ENCODE peak calls at places on chromosome 12, in eight cellular contexts. One of them, this sample, is unnamed.

GRCh38 chr12:109910969-109911348 is 10.9 kb downstream of the TCHP start:
- DNase-seq in OCI-LY7: peak
- DNase-seq in pancreas: no peak
- DNase-seq in lung: no peak
- DNase-seq in dermis blood vessel endothelial cell: peak
- DNase-seq in AG20443: peak
- DNase-seq in stomach: no peak
- DNase-seq in iPS-NIHi11: peak
- DNase-seq in this sample: no peak

GRCh38 chr12:106329231-106329985 is 26.9 kb downstream of the TCP11L2 start:
- DNase-seq in OCI-LY7: no peak
- DNase-seq in pancreas: no peak
- DNase-seq in lung: no peak
- DNase-seq in dermis blood vessel endothelial cell: no peak
- DNase-seq in AG20443: peak
- DNase-seq in stomach: no peak
- DNase-seq in iPS-NIHi11: no peak
- DNase-seq in this sample: no peak

GRCh38 chr12:44930972-44931600 is 55.0 kb upstream of the NELL2 start:
- DNase-seq in OCI-LY7: peak
- DNase-seq in pancreas: no peak
- DNase-seq in lung: no peak
- DNase-seq in dermis blood vessel endothelial cell: peak
- DNase-seq in AG20443: peak
- DNase-seq in stomach: no peak
- DNase-seq in iPS-NIHi11: peak
- DNase-seq in this sample: peak

GRCh38 chr12:93571360-93571853 is 1.1 kb upstream of the SOCS2 start:
- DNase-seq in OCI-LY7: no peak
- DNase-seq in pancreas: peak
- DNase-seq in lung: peak
- DNase-seq in dermis blood vessel endothelial cell: peak
- DNase-seq in AG20443: peak
- DNase-seq in stomach: peak
- DNase-seq in iPS-NIHi11: peak
- DNase-seq in this sample: no peak

GRCh38 chr12:122024132-122024785 is 2.6 kb downstream of the BCL7A start:
- DNase-seq in OCI-LY7: peak
- DNase-seq in pancreas: no peak
- DNase-seq in lung: no peak
- DNase-seq in dermis blood vessel endothelial cell: no peak
- DNase-seq in AG20443: no peak
- DNase-seq in stomach: no peak
- DNase-seq in iPS-NIHi11: no peak
- DNase-seq in this sample: no peak

GRCh38 chr12:98424726-98425401 is 90.5 kb upstream of the TMPO start:
- DNase-seq in OCI-LY7: peak
- DNase-seq in pancreas: peak
- DNase-seq in lung: peak
- DNase-seq in dermis blood vessel endothelial cell: peak
- DNase-seq in AG20443: peak
- DNase-seq in stomach: peak
- DNase-seq in iPS-NIHi11: peak
- DNase-seq in this sample: peak

GRCh38 chr12:9805883-9806282 is 21.4 kb upstream of the KLRF1 start:
- DNase-seq in OCI-LY7: no peak
- DNase-seq in pancreas: no peak
- DNase-seq in lung: no peak
- DNase-seq in dermis blood vessel endothelial cell: no peak
- DNase-seq in AG20443: no peak
- DNase-seq in stomach: no peak
- DNase-seq in iPS-NIHi11: no peak
- DNase-seq in this sample: no peak

GRCh38 chr12:58765653-58766554 is 154.4 kb downstream of the LRIG3 start:
- DNase-seq in OCI-LY7: no peak
- DNase-seq in pancreas: no peak
- DNase-seq in lung: no peak
- DNase-seq in dermis blood vessel endothelial cell: no peak
- DNase-seq in AG20443: no peak
- DNase-seq in stomach: no peak
- DNase-seq in iPS-NIHi11: no peak
- DNase-seq in this sample: no peak

GRCh38 chr12:75208851-75209781 is 523 bp downstream of the KCNC2 start:
- DNase-seq in OCI-LY7: no peak
- DNase-seq in pancreas: peak
- DNase-seq in lung: no peak
- DNase-seq in dermis blood vessel endothelial cell: peak
- DNase-seq in AG20443: peak
- DNase-seq in stomach: no peak
- DNase-seq in iPS-NIHi11: peak
- DNase-seq in this sample: no peak

GRCh38 chr12:131129839-131130238 is 176.1 kb downstream of the ADGRD1 start:
- DNase-seq in OCI-LY7: no peak
- DNase-seq in pancreas: no peak
- DNase-seq in lung: no peak
- DNase-seq in dermis blood vessel endothelial cell: no peak
- DNase-seq in AG20443: peak
- DNase-seq in stomach: no peak
- DNase-seq in iPS-NIHi11: no peak
- DNase-seq in this sample: no peak

GRCh38 chr12:25689996-25690501 is 137.0 kb upstream of the LMNTD1 start:
- DNase-seq in OCI-LY7: no peak
- DNase-seq in pancreas: peak
- DNase-seq in lung: peak
- DNase-seq in dermis blood vessel endothelial cell: peak
- DNase-seq in AG20443: peak
- DNase-seq in stomach: peak
- DNase-seq in iPS-NIHi11: no peak
- DNase-seq in this sample: peak

GRCh38 chr12:120181991-120182631 is 12.4 kb downstream of the GCN1 start:
- DNase-seq in OCI-LY7: no peak
- DNase-seq in pancreas: no peak
- DNase-seq in lung: peak
- DNase-seq in dermis blood vessel endothelial cell: no peak
- DNase-seq in AG20443: no peak
- DNase-seq in stomach: no peak
- DNase-seq in iPS-NIHi11: no peak
- DNase-seq in this sample: no peak

GRCh38 chr12:54593135-54593534 is 4.7 kb upstream of the PPP1R1A start:
- DNase-seq in OCI-LY7: no peak
- DNase-seq in pancreas: no peak
- DNase-seq in lung: no peak
- DNase-seq in dermis blood vessel endothelial cell: no peak
- DNase-seq in AG20443: no peak
- DNase-seq in stomach: no peak
- DNase-seq in iPS-NIHi11: no peak
- DNase-seq in this sample: no peak

GRCh38 chr12:108967869-108968540 is 52.9 kb downstream of the SVOP start:
- DNase-seq in OCI-LY7: peak
- DNase-seq in pancreas: no peak
- DNase-seq in lung: no peak
- DNase-seq in dermis blood vessel endothelial cell: peak
- DNase-seq in AG20443: no peak
- DNase-seq in stomach: no peak
- DNase-seq in iPS-NIHi11: peak
- DNase-seq in this sample: peak

GRCh38 chr12:65944637-65945036 is 120.4 kb downstream of the HMGA2 start:
- DNase-seq in OCI-LY7: no peak
- DNase-seq in pancreas: no peak
- DNase-seq in lung: no peak
- DNase-seq in dermis blood vessel endothelial cell: no peak
- DNase-seq in AG20443: no peak
- DNase-seq in stomach: no peak
- DNase-seq in iPS-NIHi11: no peak
- DNase-seq in this sample: no peak

GRCh38 chr12:92138144-92138543 is 7.5 kb downstream of the BTG1 start:
- DNase-seq in OCI-LY7: no peak
- DNase-seq in pancreas: no peak
- DNase-seq in lung: no peak
- DNase-seq in dermis blood vessel endothelial cell: no peak
- DNase-seq in AG20443: no peak
- DNase-seq in stomach: no peak
- DNase-seq in iPS-NIHi11: no peak
- DNase-seq in this sample: no peak

GRCh38 chr12:2535583-2536187 is 259.1 kb upstream of the FKBP4 start:
- DNase-seq in OCI-LY7: no peak
- DNase-seq in pancreas: no peak
- DNase-seq in lung: no peak
- DNase-seq in dermis blood vessel endothelial cell: no peak
- DNase-seq in AG20443: no peak
- DNase-seq in stomach: no peak
- DNase-seq in iPS-NIHi11: no peak
- DNase-seq in this sample: no peak

GRCh38 chr12:89951050-89951693 is 242.5 kb upstream of the ATP2B1 start:
- DNase-seq in OCI-LY7: no peak
- DNase-seq in pancreas: no peak
- DNase-seq in lung: no peak
- DNase-seq in dermis blood vessel endothelial cell: no peak
- DNase-seq in AG20443: peak
- DNase-seq in stomach: no peak
- DNase-seq in iPS-NIHi11: no peak
- DNase-seq in this sample: no peak

GRCh38 chr12:129871991-129872969 is 31.5 kb downstream of the TMEM132D start:
- DNase-seq in OCI-LY7: no peak
- DNase-seq in pancreas: no peak
- DNase-seq in lung: peak
- DNase-seq in dermis blood vessel endothelial cell: no peak
- DNase-seq in AG20443: no peak
- DNase-seq in stomach: no peak
- DNase-seq in iPS-NIHi11: peak
- DNase-seq in this sample: no peak

This sample was measured in globus pallidus.